ENCODE peak calls at places on chromosomes 5 and 9, in seven cellular contexts. E is anterior cingulate cortex, L is lower lobe of right lung, J is T-cell, R is cardiac fibroblast, U is thoracic aorta, S is SK-N-DZ. N is an unnamed sample.

GRCh38 chr9:134378901-134379338 is 52.7 kb downstream of the RXRA start:
- DNase-seq in U (no peak), R (no peak), J (no peak), L (peak; percentile 70), E (no peak), S (no peak), N (peak; percentile 82)

GRCh38 chr9:76845254-76845653 is 60.7 kb downstream of the PRUNE2 start:
- DNase-seq in S (no peak), L (no peak), U (no peak), R (no peak), J (no peak), E (no peak), N (no peak)

GRCh38 chr9:114351932-114352331 is 22.3 kb downstream of the ORM2 start:
- DNase-seq in E (no peak), R (no peak), J (peak; percentile 40), U (no peak), L (no peak), S (no peak), N (no peak)

GRCh38 chr5:149177911-149178565 is 36.7 kb downstream of the ABLIM3 start:
- DNase-seq in U (no peak), J (no peak), E (no peak), S (no peak), R (no peak), L (no peak), N (peak; percentile 46)

GRCh38 chr5:62143268-62144229 is 162.5 kb upstream of the KIF2A start:
- DNase-seq in J (no peak), L (no peak), E (no peak), S (peak; percentile 22), R (peak; percentile 56), U (no peak), N (no peak)

GRCh38 chr5:139849942-139850341 is 54.3 kb downstream of the PSD2 start:
- DNase-seq in S (no peak), R (no peak), J (no peak), E (no peak), L (no peak), U (no peak), N (no peak)

GRCh38 chr5:75507841-75508240 is 3.6 kb downstream of the CERT1 start:
- DNase-seq in S (no peak), R (no peak), J (no peak), E (no peak), U (no peak), L (no peak), N (no peak)

GRCh38 chr5:41925555-41925946 is 470 bp downstream of the FBXO4 start:
- DNase-seq in S (no peak), R (peak; percentile 53), L (no peak), J (peak; percentile 19), U (no peak), E (peak; percentile 23), N (no peak)

GRCh38 chr5:172364773-172365172 is 81.2 kb upstream of the UBTD2 start:
- DNase-seq in U (no peak), J (peak; percentile 3), E (no peak), L (no peak), R (no peak), S (no peak), N (no peak)

GRCh38 chr5:159489779-159490178 is 159.5 kb upstream of the IL12B start:
- DNase-seq in U (no peak), J (no peak), R (no peak), S (no peak), L (no peak), E (no peak), N (no peak)

GRCh38 chr5:79047199-79047598 is 22.3 kb downstream of the DMGDH start:
- DNase-seq in L (no peak), S (no peak), J (no peak), E (no peak), R (no peak), U (no peak), N (no peak)

GRCh38 chr9:131482343-131483006 is 20.2 kb upstream of the POMT1 start:
- DNase-seq in E (no peak), S (no peak), U (no peak), L (peak; percentile 41), J (no peak), R (no peak), N (no peak)

GRCh38 chr5:120852222-120852860 is 388.2 kb downstream of the PRR16 start:
- DNase-seq in E (no peak), U (no peak), R (no peak), S (no peak), L (no peak), J (no peak), N (no peak)

GRCh38 chr9:69877852-69878507 is 57.4 kb downstream of the CFAP95 start:
- DNase-seq in J (no peak), R (peak; percentile 67), L (no peak), S (peak; percentile 11), U (no peak), E (no peak), N (no peak)

GRCh38 chr5:25713259-25713658 is 1068.5 kb upstream of the CDH10 start:
- DNase-seq in S (no peak), U (no peak), E (no peak), R (no peak), L (no peak), J (no peak), N (no peak)

GRCh38 chr5:34854459-34855174 is 15.7 kb downstream of the TTC23L start:
- DNase-seq in E (no peak), J (no peak), R (no peak), L (no peak), U (no peak), S (no peak), N (no peak)

GRCh38 chr9:133366435-133366834 is 9.4 kb downstream of the SURF4 start:
- DNase-seq in E (no peak), L (peak; percentile 36), R (no peak), S (no peak), J (no peak), U (no peak), N (no peak)

GRCh38 chr5:135032613-135033025 is 1.4 kb downstream of the PITX1 start:
- DNase-seq in R (peak; percentile 10), E (no peak), L (no peak), J (no peak), U (no peak), S (no peak), N (no peak)

GRCh38 chr5:151923865-151924264 is 786 bp downstream of the GLRA1 start:
- DNase-seq in S (peak; percentile 48), R (peak; percentile 18), U (no peak), J (no peak), E (no peak), L (no peak), N (no peak)

GRCh38 chr5:179330186-179330900 is 14.9 kb downstream of the ADAMTS2 start:
- DNase-seq in U (no peak), L (peak; percentile 22), J (no peak), R (no peak), E (no peak), S (no peak), N (peak; percentile 33)

GRCh38 chr5:113230711-113231652 is 203.8 kb downstream of the TSSK1B start:
- DNase-seq in U (no peak), L (no peak), R (peak; percentile 77), E (no peak), S (no peak), J (no peak), N (no peak)

GRCh38 chr9:14722391-14723035 is at the start of gene CER1:
- DNase-seq in J (no peak), U (no peak), E (no peak), R (no peak), S (no peak), L (no peak), N (no peak)

GRCh38 chr5:147689436-147689835 is 93.1 kb downstream of the JAKMIP2 start:
- DNase-seq in S (no peak), E (no peak), R (no peak), J (no peak), U (no peak), L (no peak), N (no peak)

N was measured in Right ventricle myocardium superior.